ENCODE peak calls at places on chromosomes 1 and 21, in seven cellular contexts. I, B, K, G, Z, D and E are unnamed samples.

GRCh38 chr21:25967566-25968438 is 202.8 kb downstream of the APP start:
- DNase-seq in I (no peak), B (no peak), K (peak; percentile 31), G (no peak), Z (no peak), D (no peak), E (no peak)

GRCh38 chr1:117698398-117699160 is 92.7 kb downstream of the TENT5C start:
- DNase-seq in I (peak; percentile 82), B (no peak), K (no peak), G (peak; percentile 39), Z (no peak), D (no peak), E (no peak)

GRCh38 chr1:45299296-45299695 is 27.4 kb upstream of the HPDL start:
- DNase-seq in I (no peak), B (no peak), K (no peak), G (no peak), Z (no peak), D (no peak), E (no peak)

GRCh38 chr1:50176563-50176885 is 67.8 kb downstream of the ELAVL4 start:
- DNase-seq in I (no peak), B (no peak), K (no peak), G (no peak), Z (no peak), D (no peak), E (no peak)

GRCh38 chr1:234680331-234680904 is 70.4 kb upstream of the IRF2BP2 start:
- DNase-seq in I (no peak), B (no peak), K (no peak), G (no peak), Z (no peak), D (no peak), E (no peak)

GRCh38 chr1:93661829-93662474 is 19.7 kb downstream of the BCAR3 start:
- DNase-seq in I (no peak), B (peak; percentile 42), K (no peak), G (peak; percentile 89), Z (no peak), D (no peak), E (no peak)

GRCh38 chr1:31739281-31739853 is 24.8 kb downstream of the ADGRB2 start:
- DNase-seq in I (no peak), B (no peak), K (no peak), G (no peak), Z (peak; percentile 83), D (no peak), E (peak; percentile 36)

GRCh38 chr1:18735369-18735997 is 104.8 kb downstream of the PAX7 start:
- DNase-seq in I (no peak), B (no peak), K (no peak), G (no peak), Z (peak; percentile 25), D (peak; percentile 52), E (no peak)

GRCh38 chr1:56908619-56909340 is 54.2 kb downstream of the C8A start:
- DNase-seq in I (no peak), B (no peak), K (no peak), G (no peak), Z (no peak), D (no peak), E (no peak)

GRCh38 chr1:162297208-162297607 is 79.4 kb downstream of the SPATA46 start:
- DNase-seq in I (no peak), B (no peak), K (no peak), G (no peak), Z (no peak), D (no peak), E (no peak)

GRCh38 chr1:113226118-113226517 is 153.1 kb downstream of the LRIG2 start:
- DNase-seq in I (no peak), B (peak; percentile 62), K (no peak), G (no peak), Z (no peak), D (no peak), E (no peak)

GRCh38 chr1:67850611-67851075 is 17.4 kb upstream of the GNG12 start:
- DNase-seq in I (peak; percentile 85), B (no peak), K (no peak), G (peak; percentile 92), Z (no peak), D (peak; percentile 81), E (no peak)

GRCh38 chr1:10682114-10682445 is 114.4 kb downstream of the CASZ1 start:
- DNase-seq in I (no peak), B (no peak), K (no peak), G (no peak), Z (no peak), D (no peak), E (no peak)

GRCh38 chr1:21251773-21252471 is 38.3 kb downstream of the ECE1 start:
- DNase-seq in I (peak; percentile 65), B (no peak), K (no peak), G (peak; percentile 96), Z (no peak), D (no peak), E (no peak)

GRCh38 chr1:28213315-28213714 is 19.5 kb downstream of the DNAJC8 start:
- DNase-seq in I (no peak), B (no peak), K (no peak), G (no peak), Z (no peak), D (no peak), E (no peak)

GRCh38 chr1:181255270-181255929 is 166.9 kb downstream of the IER5 start:
- DNase-seq in I (no peak), B (no peak), K (no peak), G (peak; percentile 95), Z (no peak), D (no peak), E (no peak)

GRCh38 chr1:44030606-44031050 is 634 bp downstream of the SLC6A9 start:
- DNase-seq in I (peak; percentile 57), B (no peak), K (no peak), G (peak; percentile 34), Z (peak; percentile 89), D (no peak), E (peak; percentile 31)

GRCh38 chr1:154351363-154352068 is 26.2 kb downstream of the ATP8B2 start:
- DNase-seq in I (no peak), B (no peak), K (no peak), G (no peak), Z (no peak), D (no peak), E (no peak)

GRCh38 chr1:169571450-169571849 is 14.8 kb downstream of the F5 start:
- DNase-seq in I (no peak), B (no peak), K (no peak), G (no peak), Z (no peak), D (no peak), E (no peak)
- H3K4me1 ChIP-seq in I (no peaks in the 10 kb centered on the region), B (no peaks in the 10 kb centered on the region), K (no peaks in the 10 kb centered on the region), G (no peaks in the 10 kb centered on the region), Z (no peaks in the 10 kb centered on the region), D (no peaks in the 10 kb centered on the region), E (no peaks in the 10 kb centered on the region)

DNA sequence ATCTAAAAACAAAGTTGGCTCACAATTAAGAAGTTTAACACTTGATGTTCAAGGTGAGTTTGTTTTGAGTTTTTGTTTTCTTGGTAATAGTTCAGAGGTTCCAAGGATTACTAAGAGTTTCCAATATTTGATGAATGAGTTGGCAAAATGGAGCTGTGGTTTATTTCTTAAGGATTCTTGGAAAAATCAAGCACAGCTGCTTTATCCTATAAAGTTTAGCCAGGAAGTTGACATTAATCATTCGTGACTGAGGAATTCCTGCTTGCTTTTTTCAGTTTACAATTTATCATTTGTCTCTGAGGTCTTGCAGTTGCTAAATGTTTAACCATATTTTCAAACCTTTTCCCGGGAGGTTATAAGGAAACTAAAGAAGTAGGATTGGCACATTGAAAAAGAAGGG is 15.2 kb downstream of the VCAM1 start:
- DNase-seq in I (no peak), B (no peak), K (no peak), G (peak; percentile 80), Z (no peak), D (no peak), E (no peak)
- H3K4me3 ChIP-seq in I (no peak overlapping the region), B (no peak overlapping the region), K (no peak overlapping the region), G (no peak overlapping the region), Z (no peak overlapping the region), D (no peak overlapping the region), E (no peak overlapping the region)

GRCh38 chr21:42423197-42423675 is 19.5 kb downstream of the UBASH3A start:
- DNase-seq in I (no peak), B (no peak), K (no peak), G (no peak), Z (peak; percentile 77), D (no peak), E (peak; percentile 53)
- H3K4me1 ChIP-seq in I (no peaks in the 10 kb centered on the region), B (no peaks in the 10 kb centered on the region), K (peaks cover 81% of the 10 kb centered on the region), G (no peaks in the 10 kb centered on the region), Z (peaks cover 38% of the 10 kb centered on the region), D (peaks cover 12% of the 10 kb centered on the region), E (peaks cover 76% of the 10 kb centered on the region)

GRCh38 chr1:92084651-92085050 is 4.5 kb downstream of the BTBD8 start:
- DNase-seq in I (no peak), B (no peak), K (no peak), G (no peak), Z (no peak), D (no peak), E (no peak)
- H3K4me3 ChIP-seq in I (no peak overlapping the region), B (no peak overlapping the region), K (no peak overlapping the region), G (no peak overlapping the region), Z (no peak overlapping the region), D (no peak overlapping the region), E (no peak overlapping the region)

GRCh38 chr1:151828931-151829330 is 2.7 kb downstream of the RORC start:
- DNase-seq in I (no peak), B (no peak), K (no peak), G (peak; percentile 11), Z (no peak), D (no peak), E (no peak)
- H3K4me1 ChIP-seq in I (no peaks in the 10 kb centered on the region), B (peaks cover 25% of the 10 kb centered on the region), K (peaks cover 47% of the 10 kb centered on the region), G (no peaks in the 10 kb centered on the region), Z (peaks cover 28% of the 10 kb centered on the region), D (peaks cover 23% of the 10 kb centered on the region), E (peaks cover 65% of the 10 kb centered on the region)

GRCh38 chr1:24020470-24020869 is 40.3 kb upstream of the SRSF10 start:
- DNase-seq in I (no peak), B (no peak), K (no peak), G (no peak), Z (no peak), D (no peak), E (no peak)

GRCh38 chr1:24020032-24020431 is 39.9 kb upstream of the SRSF10 start:
- DNase-seq in I (peak; percentile 80), B (no peak), K (no peak), G (peak; percentile 70), Z (no peak), D (no peak), E (no peak)

GRCh38 chr1:24021403-24022266 is 41.5 kb upstream of the SRSF10 start:
- DNase-seq in I (no peak), B (no peak), K (no peak), G (no peak), Z (no peak), D (no peak), E (no peak)

GRCh38 chr1:24018611-24019580 is 38.8 kb upstream of the SRSF10 start:
- DNase-seq in I (peak; percentile 99), B (peak; percentile 98), K (no peak), G (peak; percentile 99), Z (no peak), D (peak; percentile 95), E (no peak)

GRCh38 chr1:24022611-24023359 is 42.7 kb upstream of the SRSF10 start:
- DNase-seq in I (peak; percentile 48), B (no peak), K (no peak), G (peak; percentile 89), Z (no peak), D (no peak), E (no peak)
- H3K4me3 ChIP-seq in I (no peak overlapping the region), B (no peak overlapping the region), K (no peak overlapping the region), G (no peak overlapping the region), Z (no peak overlapping the region), D (no peak overlapping the region), E (no peak overlapping the region)